ENCODE peak calls at places on chromosomes 12 and 14, in four cellular contexts. A is immature natural killer cell, W is fibroblast of pulmonary artery, Q is Calu3. C is an unnamed sample.
A peak's percentile ranks its signal among the peaks of the same experiment; 100 is the strongest.

GRCh38 chr12:14776236-14776959 is 26.9 kb downstream of the WBP11 start:
- DNase-seq in A (no peak), W (peak; percentile 64), Q (no peak), C (no peak)

GRCh38 chr14:71355324-71356201 is 448.3 kb downstream of the PCNX1 start:
- DNase-seq in A (no peak), W (peak; percentile 74), Q (no peak), C (no peak)

GRCh38 chr14:89000007-89000942 is 175.8 kb downstream of the TTC8 start:
- DNase-seq in A (no peak), W (peak; percentile 97), Q (peak; percentile 41), C (peak; percentile 88)

GRCh38 chr12:15979096-15980091 is 68.3 kb downstream of the DERA start:
- DNase-seq in A (no peak), W (peak; percentile 71), Q (peak; percentile 63), C (peak; percentile 6)

GRCh38 chr14:69693145-69693544 is 73.8 kb upstream of the SRSF5 start:
- DNase-seq in A (no peak), W (no peak), Q (no peak), C (no peak)

GRCh38 chr14:103868242-103868897 is 21.0 kb upstream of the PPP1R13B start:
- DNase-seq in A (no peak), W (no peak), Q (no peak), C (no peak)

GRCh38 chr12:120323772-120324171 is 3.8 kb downstream of the PLA2G1B start:
- DNase-seq in A (no peak), W (no peak), Q (no peak), C (no peak)

GRCh38 chr14:83255015-83255726 is 1721.5 kb upstream of the SEL1L start:
- DNase-seq in A (no peak), W (no peak), Q (no peak), C (no peak)

GRCh38 chr12:120498870-120499515 is 3.1 kb downstream of the DYNLL1 start:
- DNase-seq in A (no peak), W (no peak), Q (no peak), C (no peak)

GRCh38 chr14:68891851-68892660 is 87.0 kb downstream of the ACTN1 start:
- DNase-seq in A (no peak), W (peak; percentile 49), Q (no peak), C (no peak)

GRCh38 chr12:64514456-64514855 is 62.5 kb downstream of the TBK1 start:
- DNase-seq in A (no peak), W (no peak), Q (no peak), C (no peak)

GRCh38 chr12:124036117-124037109 is 63.4 kb downstream of the ZNF664 start:
- DNase-seq in A (peak; percentile 22), W (peak; percentile 65), Q (peak; percentile 50), C (peak; percentile 40)

GRCh38 chr14:96592591-96593388 is 90.6 kb downstream of the PAPOLA start:
- DNase-seq in A (no peak), W (peak; percentile 37), Q (peak; percentile 51), C (peak; percentile 37)

GRCh38 chr14:89245802-89246201 is 171.2 kb downstream of the FOXN3 start:
- DNase-seq in A (no peak), W (no peak), Q (no peak), C (no peak)

GRCh38 chr12:19166387-19166786 is 36.9 kb downstream of the PLEKHA5 start:
- DNase-seq in A (no peak), W (no peak), Q (no peak), C (no peak)

GRCh38 chr14:68691031-68691864 is 101.6 kb downstream of the ZFP36L1 start:
- DNase-seq in A (no peak), W (no peak), Q (no peak), C (no peak)

GRCh38 chr12:62403031-62403430 is 63.6 kb upstream of the MON2 start:
- DNase-seq in A (no peak), W (no peak), Q (no peak), C (no peak)

GRCh38 chr14:103836976-103837725 is 10.2 kb downstream of the PPP1R13B start:
- DNase-seq in A (no peak), W (peak; percentile 71), Q (no peak), C (no peak)

GRCh38 chr12:21129352-21129751 is 1.6 kb upstream of the SLCO1B1 start:
- DNase-seq in A (no peak), W (no peak), Q (no peak), C (no peak)

GRCh38 chr14:80523518-80524117 is 312.3 kb upstream of the DIO2 start:
- DNase-seq in A (no peak), W (peak; percentile 17), Q (no peak), C (no peak)

GRCh38 chr12:53803703-53804102 is 51.9 kb upstream of the CISTR start:
- DNase-seq in A (no peak), W (no peak), Q (no peak), C (no peak)

GRCh38 chr14:106023411-106023810 is 497.0 kb downstream of the TMEM121 start:
- DNase-seq in A (no peak), W (no peak), Q (no peak), C (no peak)